ENCODE peak calls at places on chromosome 13, in ten cellular contexts. C is HL-60; Y is small intestine; H is AG04450; T is skeletal muscle cell; R is fibroblast of lung; J is astrocyte of the cerebellum; N is CD8-positive, alpha-beta memory T cell; O is foreskin fibroblast; K is CD8-positive, alpha-beta T cell. I is an unnamed sample.

GRCh38 chr13:71374471-71375041 is 492.4 kb downstream of the DACH1 start:
- DNase-seq in C (no peak), Y (peak), H (no peak), T (no peak), R (peak), J (no peak), N (no peak), O (no peak), K (no peak), I (peak)

GRCh38 chr13:98454389-98454881 is 122.5 kb downstream of the STK24 start:
- DNase-seq in C (no peak), Y (no peak), H (peak), T (peak), R (peak), J (peak), N (no peak), O (peak), K (no peak), I (peak)

GRCh38 chr13:38417727-38418126 is 68.1 kb downstream of the UFM1 start:
- DNase-seq in C (peak), Y (no peak), H (no peak), T (no peak), R (peak), J (no peak), N (no peak), O (no peak), K (no peak), I (peak)

GRCh38 chr13:33642374-33643065 is 175.4 kb upstream of the RFC3 start:
- DNase-seq in C (peak), Y (peak), H (peak), T (peak), R (peak), J (no peak), N (no peak), O (peak), K (no peak), I (peak)

GRCh38 chr13:49664606-49665005 is 26.7 kb downstream of the EBPL start:
- DNase-seq in C (no peak), Y (no peak), H (no peak), T (no peak), R (no peak), J (no peak), N (no peak), O (no peak), K (no peak), I (no peak)

GRCh38 chr13:79490326-79490725 is 9.4 kb downstream of the NDFIP2 start:
- DNase-seq in C (no peak), Y (no peak), H (no peak), T (no peak), R (no peak), J (no peak), N (no peak), O (no peak), K (no peak), I (no peak)

GRCh38 chr13:31638577-31638976 is 100.7 kb upstream of the RXFP2 start:
- DNase-seq in C (no peak), Y (no peak), H (peak), T (peak), R (peak), J (peak), N (no peak), O (peak), K (no peak), I (peak)

GRCh38 chr13:105587786-105588185 is 947.7 kb downstream of the EFNB2 start:
- DNase-seq in C (no peak), Y (no peak), H (no peak), T (peak), R (no peak), J (no peak), N (no peak), O (no peak), K (no peak), I (peak)

GRCh38 chr13:49494645-49495044 is 1.1 kb upstream of the PHF11 start:
- DNase-seq in C (no peak), Y (peak), H (no peak), T (no peak), R (no peak), J (no peak), N (no peak), O (no peak), K (no peak), I (no peak)

GRCh38 chr13:32391101-32391620 is 36.8 kb downstream of the N4BP2L1 start:
- DNase-seq in C (peak), Y (no peak), H (no peak), T (no peak), R (no peak), J (no peak), N (no peak), O (no peak), K (no peak), I (no peak)

GRCh38 chr13:65913173-65913572 is 1317.0 kb downstream of the PCDH9 start:
- DNase-seq in C (no peak), Y (no peak), H (peak), T (peak), R (peak), J (peak), N (no peak), O (peak), K (no peak), I (peak)

GRCh38 chr13:30268673-30269072 is 38.7 kb downstream of the KATNAL1 start:
- DNase-seq in C (no peak), Y (no peak), H (no peak), T (no peak), R (peak), J (no peak), N (no peak), O (no peak), K (no peak), I (no peak)

GRCh38 chr13:23748591-23748990 is 140.6 kb downstream of the MIPEP start:
- DNase-seq in C (no peak), Y (no peak), H (no peak), T (no peak), R (no peak), J (no peak), N (no peak), O (no peak), K (no peak), I (no peak)

GRCh38 chr13:36839981-36840380 is 21.0 kb downstream of the RFXAP start:
- DNase-seq in C (no peak), Y (no peak), H (no peak), T (no peak), R (no peak), J (no peak), N (no peak), O (no peak), K (no peak), I (no peak)

GRCh38 chr13:45218689-45219088 is 17.8 kb upstream of the KCTD4 start:
- DNase-seq in C (no peak), Y (no peak), H (no peak), T (no peak), R (no peak), J (no peak), N (no peak), O (no peak), K (no peak), I (no peak)

GRCh38 chr13:110405597-110406450 is 98.7 kb downstream of the COL4A2 start:
- DNase-seq in C (no peak), Y (no peak), H (no peak), T (no peak), R (peak), J (peak), N (no peak), O (no peak), K (no peak), I (peak)

GRCh38 chr13:83907196-83907989 is 25.1 kb upstream of the SLITRK1 start:
- DNase-seq in C (no peak), Y (no peak), H (no peak), T (no peak), R (no peak), J (no peak), N (no peak), O (no peak), K (no peak), I (no peak)

GRCh38 chr13:97417698-97418097 is 16.3 kb upstream of the RAP2A start:
- DNase-seq in C (no peak), Y (no peak), H (no peak), T (no peak), R (no peak), J (no peak), N (no peak), O (no peak), K (no peak), I (no peak)

GRCh38 chr13:85386424-85386823 is 412.8 kb downstream of the SLITRK6 start:
- DNase-seq in C (no peak), Y (no peak), H (no peak), T (no peak), R (no peak), J (no peak), N (no peak), O (no peak), K (no peak), I (peak)

GRCh38 chr13:63910406-63910957 is 2494.8 kb upstream of the PCDH20 start:
- DNase-seq in C (peak), Y (no peak), H (no peak), T (peak), R (peak), J (peak), N (no peak), O (no peak), K (no peak), I (peak)

GRCh38 chr13:63048648-63049047 is 1633.0 kb upstream of the PCDH20 start:
- DNase-seq in C (no peak), Y (no peak), H (no peak), T (no peak), R (peak), J (no peak), N (no peak), O (no peak), K (no peak), I (peak)

GRCh38 chr13:106033634-106034033 is 501.8 kb downstream of the EFNB2 start:
- DNase-seq in C (no peak), Y (no peak), H (peak), T (peak), R (peak), J (peak), N (no peak), O (peak), K (no peak), I (peak)

GRCh38 chr13:98524391-98524790 is 52.5 kb downstream of the STK24 start:
- DNase-seq in C (no peak), Y (no peak), H (no peak), T (no peak), R (no peak), J (peak), N (no peak), O (no peak), K (no peak), I (peak)

GRCh38 chr13:73216381-73216831 is 157.6 kb downstream of the KLF5 start:
- DNase-seq in C (no peak), Y (peak), H (no peak), T (no peak), R (peak), J (no peak), N (no peak), O (no peak), K (no peak), I (no peak)

GRCh38 chr13:30895773-30896172 is 10.3 kb upstream of the MEDAG start:
- DNase-seq in C (no peak), Y (no peak), H (peak), T (peak), R (peak), J (no peak), N (no peak), O (peak), K (no peak), I (peak)

GRCh38 chr13:90205081-90205480 is 1142.4 kb upstream of the MIR17HG start:
- DNase-seq in C (no peak), Y (no peak), H (no peak), T (no peak), R (no peak), J (no peak), N (no peak), O (no peak), K (no peak), I (no peak)

GRCh38 chr13:98254541-98254940 is 77.5 kb upstream of the RNF113B start:
- DNase-seq in C (no peak), Y (no peak), H (no peak), T (no peak), R (peak), J (peak), N (no peak), O (peak), K (no peak), I (no peak)

GRCh38 chr13:74550039-74550438 is 415.8 kb upstream of the KLF12 start:
- DNase-seq in C (peak), Y (peak), H (no peak), T (no peak), R (no peak), J (no peak), N (no peak), O (no peak), K (no peak), I (peak)

GRCh38 chr13:28718186-28718537 is 608 bp downstream of the SLC46A3 start:
- DNase-seq in C (no peak), Y (peak), H (no peak), T (no peak), R (peak), J (no peak), N (no peak), O (no peak), K (no peak), I (peak)
- H3K4me3 ChIP-seq in C (peak), Y (peak), H (peak), T (peak), R (peak), J (peak), N (peak), O (peak), K (peak), I (peak)

GRCh38 chr13:99658266-99658991 is 157.2 kb downstream of the TM9SF2 start:
- DNase-seq in C (peak), Y (peak), H (no peak), T (no peak), R (peak), J (peak), N (peak), O (peak), K (peak), I (peak)

GRCh38 chr13:99659234-99659633 is 158.0 kb downstream of the TM9SF2 start:
- DNase-seq in C (no peak), Y (no peak), H (no peak), T (no peak), R (no peak), J (no peak), N (no peak), O (no peak), K (no peak), I (no peak)

GRCh38 chr13:99656092-99656745 is 154.9 kb downstream of the TM9SF2 start:
- DNase-seq in C (peak), Y (peak), H (peak), T (no peak), R (peak), J (peak), N (peak), O (peak), K (peak), I (peak)

GRCh38 chr13:99656843-99657506 is 155.7 kb downstream of the TM9SF2 start:
- DNase-seq in C (no peak), Y (peak), H (no peak), T (no peak), R (no peak), J (no peak), N (peak), O (no peak), K (no peak), I (peak)

GRCh38 chr13:99657848-99658265 is 156.6 kb downstream of the TM9SF2 start:
- DNase-seq in C (no peak), Y (peak), H (no peak), T (no peak), R (peak), J (no peak), N (peak), O (peak), K (peak), I (peak)
- H3K4me3 ChIP-seq in C (no peak), Y (peak), H (peak), T (peak), R (peak), J (peak), N (peak), O (peak), K (peak), I (peak)

DNA sequence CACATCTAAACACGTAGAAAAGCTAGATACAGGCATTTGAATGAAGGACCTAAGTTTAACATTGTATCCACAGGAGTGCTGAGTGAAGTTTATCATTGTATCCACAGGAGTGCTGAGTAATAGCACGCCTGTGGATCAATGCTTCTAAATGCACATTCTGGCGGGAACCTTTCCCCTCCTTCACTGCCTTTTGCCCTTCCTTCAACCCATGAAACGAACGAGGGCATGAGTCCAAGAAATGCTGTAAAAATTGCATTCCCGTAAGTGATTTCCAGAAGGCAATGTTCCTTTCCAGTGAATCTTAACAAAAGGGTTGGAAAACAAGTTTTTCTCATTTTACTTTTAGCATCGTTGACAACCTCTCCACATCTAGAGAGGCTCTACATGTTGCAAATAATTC is 88.1 kb downstream of the ZDHHC20 start:
- DNase-seq in C (no peak), Y (no peak), H (no peak), T (no peak), R (peak), J (peak), N (no peak), O (no peak), K (no peak), I (peak)
- H3K4me3 ChIP-seq in C (no peak), Y (no peak), H (no peak), T (no peak), R (no peak), J (no peak), N (no peak), O (no peak), K (no peak), I (no peak)

DNA sequence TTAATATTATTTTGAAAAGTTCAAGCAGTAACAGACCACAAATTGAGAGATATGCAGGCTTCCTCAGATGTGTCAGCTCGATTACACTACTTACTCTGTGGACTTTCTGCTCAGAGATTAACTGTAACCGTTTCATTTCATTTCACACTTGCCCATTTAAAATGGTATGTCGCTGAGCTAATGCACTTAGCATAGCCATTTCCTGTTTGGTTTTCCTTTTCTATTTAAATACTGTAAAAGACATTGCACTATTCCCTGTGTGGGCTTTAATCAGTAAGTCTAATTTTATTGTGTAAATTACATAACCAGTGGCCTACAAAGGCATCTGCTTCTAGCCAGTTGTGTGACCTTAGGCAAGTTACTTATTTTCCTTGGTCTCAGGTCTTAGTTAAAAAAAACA is 237.6 kb downstream of the LACC1 start:
- DNase-seq in C (no peak), Y (peak), H (no peak), T (no peak), R (peak), J (peak), N (no peak), O (peak), K (no peak), I (peak)
- H3K4me3 ChIP-seq in C (no peak), Y (no peak), H (no peak), T (no peak), R (no peak), J (no peak), N (no peak), O (no peak), K (no peak), I (no peak)

GRCh38 chr13:21046203-21046602 is 15.2 kb downstream of the LATS2 start:
- DNase-seq in C (no peak), Y (no peak), H (no peak), T (no peak), R (no peak), J (no peak), N (no peak), O (no peak), K (no peak), I (no peak)
- H3K4me3 ChIP-seq in C (no peak), Y (no peak), H (no peak), T (no peak), R (no peak), J (no peak), N (no peak), O (no peak), K (no peak), I (no peak)

GRCh38 chr13:76043882-76044281 is 407.8 kb downstream of the LMO7 start:
- DNase-seq in C (no peak), Y (no peak), H (no peak), T (no peak), R (no peak), J (no peak), N (no peak), O (no peak), K (no peak), I (peak)
- H3K4me3 ChIP-seq in C (no peak), Y (no peak), H (no peak), T (no peak), R (no peak), J (no peak), N (no peak), O (no peak), K (no peak), I (no peak)

GRCh38 chr13:114067381-114067885 is 65.0 kb downstream of the RASA3 start:
- DNase-seq in C (peak), Y (no peak), H (no peak), T (peak), R (peak), J (no peak), N (peak), O (peak), K (no peak), I (no peak)
- H3K4me3 ChIP-seq in C (no peak), Y (no peak), H (no peak), T (no peak), R (no peak), J (no peak), N (peak), O (no peak), K (peak), I (no peak)

GRCh38 chr13:50693755-50694154 is 149.7 kb downstream of the DLEU7 start:
- DNase-seq in C (no peak), Y (peak), H (no peak), T (no peak), R (no peak), J (peak), N (no peak), O (peak), K (no peak), I (peak)
- H3K4me3 ChIP-seq in C (no peak), Y (no peak), H (no peak), T (no peak), R (no peak), J (no peak), N (no peak), O (no peak), K (no peak), I (no peak)

DNA sequence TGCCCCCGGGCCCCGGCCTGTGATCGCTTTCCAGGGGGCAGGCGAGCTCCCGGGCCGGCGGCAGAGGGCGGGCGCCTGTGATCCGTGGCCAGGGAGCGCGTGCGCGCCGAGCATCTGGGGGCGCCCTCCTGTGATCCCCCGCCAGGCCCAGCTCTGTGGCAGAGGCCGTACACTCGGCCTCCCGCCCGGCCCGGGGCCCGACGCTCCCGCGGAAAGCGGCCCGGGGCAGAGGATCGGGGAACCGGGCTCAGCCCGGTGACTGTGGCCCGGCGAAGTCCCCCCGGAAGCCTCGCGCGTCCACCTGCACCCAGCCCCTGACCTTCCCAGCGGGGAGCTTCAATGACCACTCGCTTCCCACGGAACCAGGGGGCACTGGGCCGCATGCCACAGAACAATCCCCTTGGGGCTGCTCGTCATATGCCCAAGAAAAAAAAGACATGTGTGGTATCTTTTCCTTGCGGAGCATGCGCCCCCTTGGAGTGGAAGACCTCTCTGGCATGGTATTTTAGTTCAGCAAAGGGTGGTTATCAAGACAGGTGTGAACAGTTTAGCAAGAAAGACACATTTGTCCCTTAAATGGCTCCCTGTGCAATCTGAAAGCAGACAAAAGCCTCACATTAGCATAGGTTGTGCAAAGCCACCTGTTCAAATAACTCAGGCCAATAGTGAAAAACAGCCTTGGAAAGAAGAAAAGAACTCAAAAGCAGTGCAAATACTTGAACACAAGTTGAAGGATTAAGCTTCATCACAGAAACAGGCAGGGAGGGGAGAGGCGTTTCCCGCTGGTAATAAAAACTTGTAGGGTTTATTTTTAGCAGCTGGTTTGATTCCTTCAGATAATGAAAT is 290.8 kb upstream of the SOX21 start:
- DNase-seq in C (no peak), Y (no peak), H (no peak), T (no peak), R (no peak), J (no peak), N (no peak), O (no peak), K (no peak), I (peak)
- H3K4me3 ChIP-seq in C (no peak), Y (no peak), H (peak), T (peak), R (no peak), J (peak), N (no peak), O (peak), K (no peak), I (peak)

DNA sequence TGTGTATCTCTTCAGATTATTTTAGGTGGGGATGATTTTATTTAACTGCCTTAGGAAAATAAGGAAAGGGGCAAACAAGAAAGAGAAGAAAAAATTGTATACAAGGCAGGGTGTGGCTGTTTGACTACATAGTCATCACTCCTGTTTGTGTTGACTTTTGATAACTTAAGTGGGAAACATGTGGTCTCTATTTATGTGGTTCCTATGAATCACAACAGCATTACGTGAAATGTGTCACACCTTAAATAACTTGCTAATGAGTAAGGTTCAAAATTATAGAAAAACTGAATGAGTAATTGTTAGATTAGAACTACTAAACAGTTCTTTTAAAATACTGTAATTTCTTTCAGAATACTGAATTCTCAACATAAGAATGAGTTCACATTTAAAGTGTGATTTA is 69.3 kb downstream of the LMO7 start:
- DNase-seq in C (no peak), Y (peak), H (no peak), T (no peak), R (peak), J (peak), N (no peak), O (peak), K (no peak), I (peak)
- H3K4me3 ChIP-seq in C (no peak), Y (no peak), H (no peak), T (no peak), R (no peak), J (no peak), N (no peak), O (no peak), K (no peak), I (no peak)